ENCODE peak calls at places on chromosomes 5 and 9, in nine cellular contexts. Z, W, Y, K, L, A, J, I and U are unnamed samples.

GRCh38 chr9:109699019-109699418 is 81.0 kb upstream of the PALM2AKAP2 start:
- DNase-seq in L (no peak), I (no peak), Z (peak; percentile 64), W (no peak), K (no peak), Y (no peak), J (no peak), A (peak; percentile 35), U (no peak)

GRCh38 chr5:168647083-168647482 is 67.9 kb upstream of the PANK3 start:
- DNase-seq in I (no peak), Z (peak; percentile 81), L (no peak), Y (no peak), K (no peak), A (peak; percentile 49), W (no peak), J (no peak), U (peak; percentile 68)

GRCh38 chr5:12023614-12024241 is 119.5 kb upstream of the CTNND2 start:
- DNase-seq in A (peak; percentile 93), J (peak; percentile 6), K (peak; percentile 42), L (peak; percentile 74), Z (peak; percentile 48), Y (peak; percentile 79), I (peak; percentile 65), W (no peak), U (peak; percentile 71)

GRCh38 chr9:126500600-126501382 is 112.9 kb upstream of the LMX1B start:
- DNase-seq in Y (peak; percentile 94), I (peak; percentile 49), L (peak; percentile 93), Z (peak; percentile 81), A (peak; percentile 57), W (peak; percentile 19), J (peak; percentile 95), K (peak; percentile 69), U (peak; percentile 90)

GRCh38 chr9:5629312-5630037 is 568 bp downstream of the RIC1 start:
- DNase-seq in I (peak; percentile 51), K (peak; percentile 75), A (peak; percentile 4), L (peak; percentile 66), W (no peak), Z (peak; percentile 73), J (peak; percentile 69), Y (peak; percentile 45), U (peak; percentile 64)

GRCh38 chr9:122402403-122403268 is 31.8 kb downstream of the PTGS1 start:
- DNase-seq in J (no peak), W (peak; percentile 96), A (peak; percentile 77), I (no peak), Y (no peak), K (no peak), Z (peak; percentile 100), L (no peak), U (peak; percentile 79)

GRCh38 chr5:142979636-142980035 is 209.5 kb downstream of the ARHGAP26 start:
- DNase-seq in I (no peak), Z (no peak), W (no peak), Y (no peak), J (no peak), A (peak; percentile 23), L (no peak), K (no peak), U (no peak)

GRCh38 chr9:29213374-29214161 is 1640.3 kb upstream of the C9orf72 start:
- DNase-seq in I (peak; percentile 55), A (peak; percentile 34), J (peak; percentile 77), W (no peak), Y (peak; percentile 79), K (no peak), Z (no peak), L (peak; percentile 69), U (peak; percentile 66)

GRCh38 chr5:135878156-135878620 is 17.5 kb downstream of the IL9 start:
- DNase-seq in Z (peak; percentile 55), A (no peak), K (no peak), I (no peak), Y (no peak), J (no peak), L (no peak), W (no peak), U (no peak)

GRCh38 chr5:75668988-75669760 is 48.1 kb downstream of the POC5 start:
- DNase-seq in W (no peak), Z (no peak), J (no peak), K (peak; percentile 8), Y (no peak), I (peak; percentile 38), L (no peak), A (peak; percentile 43), U (peak; percentile 52)

GRCh38 chr9:123922911-123923310 is 7.0 kb downstream of the DENND1A start:
- DNase-seq in W (no peak), Z (no peak), K (no peak), I (no peak), A (no peak), L (no peak), J (no peak), Y (no peak), U (no peak)

GRCh38 chr5:66884589-66885228 is 288.5 kb downstream of the MAST4 start:
- DNase-seq in W (no peak), A (no peak), Z (no peak), Y (no peak), K (no peak), I (no peak), L (no peak), J (no peak), U (no peak)

GRCh38 chr5:96194597-96194996 is 232.9 kb upstream of the ELL2 start:
- DNase-seq in L (no peak), Y (no peak), K (no peak), I (no peak), Z (no peak), J (no peak), W (no peak), A (no peak), U (no peak)

GRCh38 chr5:79546782-79547428 is 33.0 kb upstream of the HOMER1 start:
- DNase-seq in Z (peak; percentile 6), I (no peak), J (no peak), L (no peak), K (no peak), A (peak; percentile 28), Y (no peak), W (no peak), U (no peak)

GRCh38 chr5:177335043-177335700 is 16.3 kb downstream of the LMAN2 start:
- DNase-seq in L (no peak), Z (no peak), K (no peak), I (no peak), A (no peak), W (no peak), J (no peak), Y (no peak), U (no peak)

GRCh38 chr5:52693279-52693678 is 94.4 kb upstream of the ITGA1 start:
- DNase-seq in K (peak; percentile 0), Z (peak; percentile 64), I (no peak), W (no peak), Y (peak; percentile 57), J (peak; percentile 12), A (peak; percentile 49), L (peak; percentile 50), U (peak; percentile 35)

GRCh38 chr9:89384783-89385182 is 66.5 kb downstream of the SECISBP2 start:
- DNase-seq in Z (no peak), L (no peak), W (no peak), Y (no peak), A (no peak), J (no peak), K (no peak), I (no peak), U (no peak)
- H3K4me3 ChIP-seq in Z (no peak overlapping the region), L (no peak overlapping the region), W (no peak overlapping the region), Y (no peak overlapping the region), A (no peak overlapping the region), J (no peak overlapping the region), K (no peak overlapping the region), I (no peak overlapping the region), U (no peak overlapping the region)

DNA sequence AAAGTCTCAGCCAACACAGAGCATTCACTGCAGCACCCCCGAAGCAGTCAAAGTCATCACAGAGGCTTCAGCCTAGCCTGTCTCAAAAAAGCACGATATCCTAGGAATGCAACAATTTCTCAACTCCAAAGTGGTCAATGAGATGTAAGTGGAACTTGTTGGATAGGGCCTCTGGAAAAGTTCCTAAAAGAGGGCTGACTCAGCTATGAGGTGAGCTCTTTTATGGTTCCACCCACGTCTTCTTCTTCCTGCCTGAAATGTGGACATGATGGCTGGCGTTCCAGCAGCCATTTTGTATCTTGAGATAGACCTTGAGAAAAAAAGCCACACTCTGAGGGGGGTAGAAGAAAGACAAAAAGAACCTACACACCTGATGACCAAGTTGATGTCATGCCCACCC is 32.5 kb upstream of the TRIO start:
- DNase-seq in Z (peak; percentile 96), A (peak; percentile 86), J (no peak), L (no peak), I (no peak), Y (no peak), W (no peak), K (no peak), U (no peak)
- TF ChIP-seq EZH2phosphoT487 in Z (no peak), A (no peak), J (no peak), L (no peak), I (no peak), Y (no peak), W (no peak), K (no peak), U (no peak)

DNA sequence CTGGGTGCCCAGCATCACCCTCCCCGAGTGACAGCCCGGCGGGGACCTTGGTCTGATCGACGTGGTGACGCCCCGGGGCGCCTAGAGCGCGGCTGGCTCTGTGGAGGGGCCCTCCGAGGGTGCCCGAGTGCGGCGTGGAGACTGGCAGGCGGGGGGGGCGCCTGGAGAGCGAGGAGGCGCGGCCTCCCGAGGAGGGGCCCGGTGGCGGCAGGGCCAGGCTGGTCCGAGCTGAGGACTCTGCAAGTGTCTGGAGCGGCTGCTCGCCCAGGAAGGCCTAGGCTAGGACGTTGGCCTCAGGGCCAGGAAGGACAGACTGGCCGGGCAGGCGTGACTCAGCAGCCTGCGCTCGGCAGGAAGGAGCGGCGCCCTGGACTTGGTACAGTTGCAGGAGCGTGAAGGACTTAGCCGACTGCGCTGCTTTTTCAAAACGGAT is 1.3 kb downstream of the GADD45G start:
- DNase-seq in J (peak; percentile 72), Z (peak; percentile 93), W (no peak), K (no peak), I (peak; percentile 25), L (peak; percentile 65), Y (peak; percentile 65), A (peak; percentile 78), U (peak; percentile 87)
- H3K4me3 ChIP-seq in J (peak overlapping the region; percentile 47), Z (peak overlapping the region; percentile 63), W (peak overlapping the region; percentile 58), K (no peak overlapping the region), I (peak overlapping the region; percentile 74), L (peak overlapping the region; percentile 48), Y (peak overlapping the region; percentile 94), A (peak overlapping the region; percentile 67), U (peak overlapping the region; percentile 92)

DNA sequence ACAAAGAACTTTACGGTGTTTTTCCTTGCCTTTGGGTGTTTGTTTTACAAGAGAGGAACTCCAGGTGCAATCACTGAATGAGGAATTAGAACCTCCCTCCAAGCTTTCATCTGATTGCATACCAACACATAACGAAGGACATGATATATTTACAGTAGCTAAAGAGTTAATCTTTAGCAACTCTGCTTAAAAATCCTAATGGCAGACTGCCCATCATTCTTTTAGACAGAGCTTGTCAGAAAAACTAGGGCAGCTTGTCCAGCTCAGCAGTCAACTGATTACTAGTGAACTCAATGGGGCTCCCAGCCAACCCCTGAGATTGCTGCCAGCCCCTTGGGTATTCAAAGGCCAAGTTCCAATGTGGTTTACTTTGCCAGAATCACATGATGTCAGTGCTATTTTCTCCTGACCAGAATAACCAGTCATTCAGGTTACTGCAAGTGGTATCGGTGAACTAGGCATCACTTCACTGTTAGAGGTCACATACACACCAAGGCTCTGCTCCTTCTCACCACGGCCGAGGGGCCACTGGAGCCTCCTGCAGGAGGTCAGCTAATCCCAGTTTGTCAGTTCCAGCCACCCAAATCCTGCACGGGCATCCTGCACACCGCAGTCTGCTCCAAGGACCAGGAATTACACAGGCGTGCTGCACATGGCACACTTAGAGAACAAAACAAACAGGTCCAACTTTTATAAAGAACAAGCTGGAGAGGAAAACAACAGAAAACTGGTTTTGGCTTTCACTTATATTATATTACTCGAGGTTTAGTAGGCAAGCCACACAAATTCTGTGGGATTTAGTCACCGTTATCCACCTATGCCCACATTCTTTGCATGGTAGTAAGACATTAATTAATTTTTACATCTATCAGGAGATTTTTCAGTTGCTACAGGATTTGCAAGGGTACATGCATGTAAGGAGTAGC is 62.5 kb downstream of the NFIB start:
- DNase-seq in L (peak; percentile 29), W (peak; percentile 7), K (no peak), Y (peak; percentile 65), J (no peak), Z (peak; percentile 79), I (no peak), A (peak; percentile 92), U (peak; percentile 78)
- TF ChIP-seq EZH2phosphoT487 in L (no peak), W (no peak), K (no peak), Y (no peak), J (no peak), Z (no peak), I (no peak), A (no peak), U (no peak)